ENCODE peak calls at places on chromosomes 3 and 15, in seven cellular contexts. I, V, K, J, W, N and D are unnamed samples.

GRCh38 chr3:98541695-98542094 is 9.9 kb downstream of the GPR15 start:
- DNase-seq in K (no peak), J (no peak), N (no peak), W (no peak), I (no peak), V (no peak), D (no peak)

GRCh38 chr15:42788725-42789124 is 51.8 kb upstream of the CDAN1 start:
- DNase-seq in I (no peak), J (no peak), K (no peak), W (no peak), V (no peak), N (no peak), D (no peak)

GRCh38 chr15:67873777-67874176 is 33.9 kb upstream of the RNU6-1 start:
- DNase-seq in I (no peak), W (no peak), J (no peak), V (no peak), N (no peak), K (no peak), D (no peak)

GRCh38 chr3:127383656-127384179 is 95.9 kb upstream of the PRR20G start:
- DNase-seq in K (no peak), N (no peak), W (no peak), I (no peak), V (no peak), J (no peak), D (no peak)

GRCh38 chr3:38574411-38575278 is 74.8 kb downstream of the SCN5A start:
- DNase-seq in J (no peak), W (no peak), I (peak), V (no peak), N (no peak), K (no peak), D (no peak)

GRCh38 chr15:70088887-70089691 is 8.6 kb downstream of the TLE3 start:
- DNase-seq in I (peak), N (peak), J (no peak), W (no peak), V (peak), K (no peak), D (no peak)

GRCh38 chr3:50155891-50156290 is 767 bp downstream of the SEMA3F start:
- DNase-seq in W (no peak), J (no peak), K (no peak), I (no peak), N (no peak), V (no peak), D (no peak)

GRCh38 chr15:75338661-75339240 is 2.9 kb downstream of the COMMD4 start:
- DNase-seq in V (no peak), N (no peak), J (no peak), K (no peak), W (no peak), I (no peak), D (no peak)

GRCh38 chr3:195150194-195151118 is 120.5 kb downstream of the XXYLT1 start:
- DNase-seq in K (peak), W (peak), J (no peak), I (peak), N (peak), V (peak), D (peak)

GRCh38 chr15:52227456-52227855 is 36.3 kb upstream of the GNB5 start:
- DNase-seq in N (peak), I (peak), V (peak), W (peak), J (peak), K (peak), D (peak)

GRCh38 chr15:75786564-75786925 is 56.7 kb upstream of the UBE2Q2 start:
- DNase-seq in K (no peak), V (no peak), N (no peak), W (no peak), J (no peak), I (no peak), D (no peak)

GRCh38 chr3:117921411-117921810 is 1113.2 kb downstream of the IGSF11 start:
- DNase-seq in I (no peak), N (no peak), J (no peak), K (no peak), W (no peak), V (no peak), D (no peak)

GRCh38 chr3:197031315-197032285 is 2.0 kb upstream of the MELTF start:
- DNase-seq in I (peak), K (peak), J (no peak), N (peak), W (peak), V (peak), D (no peak)

GRCh38 chr3:186354100-186354499 is 7.9 kb downstream of the DGKG start:
- DNase-seq in V (no peak), N (no peak), W (no peak), J (no peak), I (no peak), K (no peak), D (no peak)

GRCh38 chr3:192445768-192446644 is 281.3 kb downstream of the FGF12 start:
- DNase-seq in K (no peak), V (no peak), I (no peak), N (no peak), J (no peak), W (no peak), D (no peak)

GRCh38 chr3:142056656-142057330 is 92.6 kb downstream of the TFDP2 start:
- DNase-seq in N (no peak), J (no peak), I (no peak), W (no peak), K (no peak), V (no peak), D (no peak)

GRCh38 chr15:65184305-65184943 is 718 bp downstream of the CLPX start:
- DNase-seq in W (peak), I (peak), K (peak), V (peak), N (peak), J (no peak), D (peak)
- TF ChIP-seq POLR2A in W (no peak), I (no peak), K (no peak), V (no peak), N (no peak), J (no peak), D (no peak)

DNA sequence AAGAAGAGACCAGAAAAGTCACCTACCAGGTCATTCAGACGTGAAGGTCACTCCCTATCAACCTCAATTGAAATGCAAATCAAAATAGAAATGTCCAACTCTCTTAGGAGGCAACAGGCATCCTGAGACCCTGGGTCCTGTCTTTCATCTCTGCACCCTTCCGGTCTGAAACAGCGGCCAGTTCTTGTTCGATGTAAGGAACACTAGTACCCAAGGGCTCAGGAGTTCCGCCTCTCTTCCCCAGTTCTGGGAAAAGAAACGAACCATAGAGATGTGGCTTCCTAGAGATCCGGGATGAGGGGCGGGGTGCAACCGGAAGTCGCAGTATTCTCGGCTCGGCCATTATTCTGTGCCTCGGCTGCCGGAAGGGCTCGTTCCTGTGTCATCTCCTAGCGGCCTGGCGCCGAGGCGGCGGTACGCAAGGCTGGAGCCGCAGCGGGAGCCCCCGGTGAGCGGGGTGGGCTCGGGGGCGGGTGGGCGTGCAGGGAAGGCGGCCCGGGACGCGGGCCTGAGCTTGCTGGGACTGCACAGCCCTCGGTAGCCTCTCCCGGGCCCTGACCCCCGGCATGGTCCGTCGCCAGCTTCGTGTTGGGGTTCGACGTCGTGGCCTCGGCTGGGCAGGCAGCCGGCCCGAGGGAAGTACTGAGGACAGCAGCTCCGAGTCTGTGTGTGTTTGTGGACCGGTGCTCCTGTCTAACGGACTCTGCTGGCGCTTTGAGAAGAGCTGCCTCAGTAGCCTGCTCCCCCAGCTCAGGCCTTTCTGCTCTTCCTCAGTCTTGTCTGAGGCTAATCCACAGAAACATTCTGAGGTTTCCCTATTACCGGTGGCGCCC is at the start of gene ZNF197:
- DNase-seq in I (peak), N (peak), V (peak), W (peak), K (peak), J (peak), D (peak)
- TF ChIP-seq POLR2A in I (peak), N (peak), V (no peak), W (peak), K (no peak), J (peak), D (peak)

GRCh38 chr15:100922192-100923040 is 3.3 kb downstream of the LRRK1 start:
- DNase-seq in N (no peak), V (no peak), K (no peak), J (no peak), I (no peak), W (no peak), D (no peak)

GRCh38 chr15:100919481-100920405 is 586 bp downstream of the LRRK1 start:
- DNase-seq in J (no peak), N (peak), K (no peak), I (peak), W (peak), V (no peak), D (no peak)

GRCh38 chr15:100918034-100918689 is 995 bp upstream of the LRRK1 start:
- DNase-seq in V (peak), I (peak), K (peak), W (peak), N (peak), J (peak), D (peak)

GRCh38 chr15:100920516-100921135 is 1.5 kb downstream of the LRRK1 start:
- DNase-seq in K (no peak), N (no peak), W (no peak), I (no peak), J (no peak), V (no peak), D (no peak)

DNA sequence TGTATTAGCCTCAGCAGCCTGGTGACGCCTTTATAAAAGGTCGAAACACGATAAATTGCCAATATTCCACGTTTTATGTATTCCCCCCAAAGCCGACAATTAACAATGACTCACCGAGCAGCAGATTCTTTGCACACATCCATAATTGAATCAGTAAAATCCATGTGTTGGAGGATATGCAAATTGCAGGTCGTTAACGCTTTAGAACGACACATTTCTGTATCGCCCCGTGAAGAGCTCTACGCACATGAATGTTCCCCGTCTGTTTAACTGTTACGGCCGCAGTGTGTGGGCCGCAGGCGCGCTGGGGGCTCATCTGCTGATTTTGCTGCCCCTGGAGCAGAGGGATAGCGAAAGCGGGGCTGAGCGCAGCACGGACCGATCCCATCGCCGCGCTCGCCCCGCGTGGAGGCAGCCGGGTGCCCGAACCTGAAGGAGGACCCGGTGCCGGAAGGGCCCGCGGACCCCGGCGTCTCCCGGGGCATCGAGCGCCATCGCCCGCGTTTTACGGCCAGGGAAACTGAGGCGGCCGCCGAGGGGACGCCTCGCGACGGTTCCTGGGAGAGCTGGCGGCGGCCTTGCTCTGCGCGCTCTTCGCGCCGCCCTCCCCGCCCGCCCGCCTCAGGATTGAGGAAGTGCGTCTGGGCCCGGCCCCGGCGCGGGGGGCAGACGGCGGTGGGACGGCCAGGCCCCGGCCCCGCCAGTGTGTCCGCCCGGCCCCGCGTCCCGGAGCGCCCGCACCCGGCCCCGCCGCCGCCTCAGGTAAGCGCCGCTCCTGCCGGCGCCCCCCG is at the start of gene LRRK1:
- DNase-seq in K (no peak), V (no peak), N (peak), J (peak), W (peak), I (peak), D (peak)
- TF ChIP-seq POLR2A in K (peak), V (peak), N (no peak), J (peak), W (peak), I (no peak), D (no peak)

GRCh38 chr3:48434591-48435222 is 4.8 kb upstream of the PLXNB1 start:
- DNase-seq in K (no peak), V (no peak), N (no peak), W (no peak), I (no peak), J (no peak), D (peak)

GRCh38 chr3:48436477-48436787 is 3.5 kb downstream of the CCDC51 start:
- DNase-seq in I (no peak), V (no peak), W (no peak), K (no peak), J (no peak), N (no peak), D (no peak)

GRCh38 chr3:48435223-48435595 is 4.7 kb downstream of the CCDC51 start:
- DNase-seq in J (no peak), W (no peak), N (no peak), V (no peak), I (no peak), K (no peak), D (no peak)

GRCh38 chr3:48436855-48437254 is 3.1 kb downstream of the CCDC51 start:
- DNase-seq in W (no peak), I (no peak), N (no peak), V (no peak), J (no peak), K (no peak), D (no peak)

GRCh38 chr3:48435774-48436476 is 4.0 kb downstream of the CCDC51 start:
- DNase-seq in N (peak), I (peak), W (peak), J (peak), K (peak), V (peak), D (peak)
- TF ChIP-seq POLR2A in N (no peak), I (no peak), W (no peak), J (no peak), K (peak), V (peak), D (no peak)

DNA sequence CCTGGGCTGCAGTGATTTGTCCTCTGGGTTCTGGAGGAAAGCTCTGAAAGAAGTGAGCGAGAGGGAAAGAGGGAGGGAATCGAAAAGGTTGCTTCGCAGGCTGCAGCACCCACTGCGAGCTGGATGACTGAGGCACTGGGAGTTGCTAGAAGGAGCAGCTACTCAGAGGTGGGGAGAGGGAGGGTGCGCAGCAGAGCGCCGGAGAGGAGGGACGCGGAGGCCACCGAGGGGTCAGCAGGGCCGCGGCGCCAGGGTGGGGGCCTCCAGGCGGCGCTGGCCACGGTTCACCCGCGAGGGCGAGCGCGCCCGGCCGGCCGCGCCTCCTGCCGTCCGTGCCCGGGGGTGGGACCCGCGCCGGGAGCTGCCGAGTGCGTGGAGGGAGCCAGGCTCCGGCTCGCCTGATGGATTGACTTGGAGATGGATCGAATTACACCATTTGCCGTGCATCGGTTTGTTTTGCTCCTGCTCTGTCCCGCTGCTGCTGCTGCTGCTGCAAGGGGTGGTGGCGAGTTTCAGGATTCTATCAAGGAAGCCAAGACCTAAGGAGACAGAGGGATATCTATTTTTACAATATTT is at the start of gene SEMA6D:
- DNase-seq in W (peak), N (peak), K (peak), I (peak), V (peak), J (no peak), D (no peak)
- TF ChIP-seq POLR2A in W (no peak), N (no peak), K (peak), I (no peak), V (no peak), J (no peak), D (no peak)